ENCODE peak calls at places on chromosome 22, in seven cellular contexts. D, F, K, U, E, L and C are unnamed samples.

GRCh38 chr22:45832959-45833580 is 143.9 kb downstream of the WNT7B start:
- DNase-seq in L (no peak), E (no peak), U (no peak), K (no peak), F (no peak), D (no peak), C (no peak)

GRCh38 chr22:31143038-31143437 is 2.7 kb upstream of the PLA2G3 start:
- DNase-seq in F (no peak), U (no peak), K (no peak), D (no peak), L (no peak), E (no peak), C (no peak)

GRCh38 chr22:37741312-37741795 is 44.5 kb downstream of the TRIOBP start:
- DNase-seq in U (peak), D (peak), E (peak), L (peak), K (no peak), F (no peak), C (no peak)

GRCh38 chr22:28855355-28856094 is 27.8 kb upstream of the ZNRF3 start:
- DNase-seq in L (peak), U (peak), E (peak), D (peak), K (peak), F (peak), C (peak)

GRCh38 chr22:30021881-30022619 is 58.2 kb upstream of the HORMAD2 start:
- DNase-seq in L (no peak), K (peak), U (no peak), D (no peak), E (no peak), F (no peak), C (no peak)

GRCh38 chr22:17785185-17786184 is 11.2 kb upstream of the BID start:
- DNase-seq in F (peak), K (no peak), D (peak), L (no peak), E (peak), U (peak), C (no peak)

GRCh38 chr22:46303347-46303965 is 6.8 kb downstream of the GTSE1 start:
- DNase-seq in F (no peak), E (peak), K (no peak), U (no peak), L (no peak), D (peak), C (no peak)

GRCh38 chr22:22928666-22929380 is 41.2 kb downstream of the IGLL5 start:
- DNase-seq in L (no peak), E (peak), K (no peak), U (no peak), D (peak), F (no peak), C (no peak)

GRCh38 chr22:28992565-28993326 is 68.9 kb downstream of the C22orf31 start:
- DNase-seq in U (no peak), F (no peak), K (peak), L (no peak), D (no peak), E (no peak), C (no peak)

GRCh38 chr22:27987557-27987956 is 68.5 kb upstream of the PITPNB start:
- DNase-seq in F (no peak), K (peak), U (no peak), L (peak), D (peak), E (peak), C (no peak)

GRCh38 chr22:20238567-20239062 is 29.5 kb downstream of the RTN4R start:
- DNase-seq in K (no peak), D (peak), E (peak), U (no peak), F (peak), L (no peak), C (peak)

GRCh38 chr22:48838846-48839730 is 988.6 kb downstream of the BRD1 start:
- DNase-seq in K (no peak), E (no peak), D (no peak), L (no peak), F (no peak), U (no peak), C (no peak)

GRCh38 chr22:41062146-41062545 is 30.2 kb upstream of the EP300 start:
- DNase-seq in K (no peak), F (no peak), D (peak), E (no peak), L (no peak), U (no peak), C (no peak)

GRCh38 chr22:24164823-24165379 is 16.4 kb upstream of the SUSD2 start:
- DNase-seq in E (no peak), K (no peak), U (no peak), D (no peak), F (no peak), L (no peak), C (no peak)

GRCh38 chr22:20034143-20034542 is 13.2 kb downstream of the TANGO2 start:
- DNase-seq in D (no peak), E (peak), L (no peak), K (no peak), U (no peak), F (no peak), C (no peak)

GRCh38 chr22:35582861-35583670 is 34.1 kb downstream of the MB start:
- DNase-seq in K (peak), D (peak), F (peak), U (peak), E (peak), L (peak), C (no peak)

GRCh38 chr22:17891427-17892167 is 117.3 kb upstream of the BID start:
- DNase-seq in F (no peak), U (no peak), K (peak), L (no peak), E (no peak), D (no peak), C (no peak)

GRCh38 chr22:25039255-25039654 is 86.7 kb downstream of the KIAA1671 start:
- DNase-seq in F (no peak), U (no peak), L (no peak), E (no peak), K (no peak), D (no peak), C (no peak)

GRCh38 chr22:36395061-36395849 is 7.5 kb upstream of the MYH9 start:
- DNase-seq in F (no peak), E (no peak), L (no peak), D (no peak), K (no peak), U (no peak), C (no peak)

GRCh38 chr22:20644071-20644642 is 129.8 kb upstream of the SERPIND1 start:
- DNase-seq in E (no peak), D (no peak), L (no peak), K (no peak), F (no peak), U (no peak), C (no peak)

GRCh38 chr22:49639956-49640355 is 187.7 kb downstream of the BRD1 start:
- DNase-seq in F (no peak), E (no peak), K (no peak), U (no peak), D (no peak), L (no peak), C (no peak)

GRCh38 chr22:50314455-50315288 is 7.2 kb upstream of the PLXNB2 start:
- DNase-seq in L (no peak), K (no peak), E (no peak), F (peak), D (no peak), U (peak), C (no peak)

GRCh38 chr22:37069719-37070118 is 18.2 kb downstream of the KCTD17 start:
- DNase-seq in K (no peak), F (no peak), U (no peak), D (no peak), L (no peak), E (no peak), C (no peak)

GRCh38 chr22:21687685-21688259 is 22.0 kb downstream of the PPIL2 start:
- DNase-seq in K (no peak), L (no peak), U (no peak), D (no peak), E (no peak), F (no peak), C (no peak)

GRCh38 chr22:39252461-39253391 is 7.9 kb upstream of the PDGFB start:
- DNase-seq in E (peak), K (no peak), F (no peak), L (no peak), U (no peak), D (peak), C (no peak)

GRCh38 chr22:39677967-39678366 is 107.4 kb downstream of the CACNA1I start:
- DNase-seq in D (no peak), K (no peak), F (no peak), L (no peak), U (no peak), E (no peak), C (no peak)

GRCh38 chr22:42202669-42203068 is 67.8 kb downstream of the TCF20 start:
- DNase-seq in F (peak), U (no peak), D (peak), K (no peak), E (peak), L (no peak), C (peak)

GRCh38 chr22:36329217-36330078 is 58.3 kb downstream of the MYH9 start:
- DNase-seq in U (peak), E (peak), L (peak), D (peak), K (peak), F (peak), C (peak)

GRCh38 chr22:27220349-27220748 is 563.0 kb downstream of the MIAT start:
- DNase-seq in K (no peak), F (no peak), U (no peak), E (peak), L (no peak), D (peak), C (no peak)

GRCh38 chr22:19942071-19942885 is 660 bp upstream of the TXNRD2 start:
- DNase-seq in F (no peak), E (peak), K (no peak), U (no peak), D (peak), L (peak), C (no peak)

GRCh38 chr22:19122752-19123492 is 710 bp upstream of the DGCR2 start:
- DNase-seq in D (peak), E (peak), F (no peak), K (no peak), L (no peak), U (peak), C (no peak)

GRCh38 chr22:39297490-39298193 is 21.8 kb downstream of the RPL3 start:
- DNase-seq in U (no peak), L (no peak), E (no peak), F (no peak), K (no peak), D (peak), C (no peak)

GRCh38 chr22:18044548-18045271 is 20.3 kb upstream of the MICAL3 start:
- DNase-seq in F (no peak), E (no peak), D (no peak), L (no peak), U (no peak), K (no peak), C (no peak)

GRCh38 chr22:22103078-22103593 is 120.5 kb upstream of the TOP3B start:
- DNase-seq in D (peak), E (peak), U (no peak), F (no peak), L (no peak), K (no peak), C (no peak)

GRCh38 chr22:32583074-32583677 is 108.6 kb downstream of the FBXO7 start:
- DNase-seq in K (peak), U (no peak), L (no peak), E (no peak), D (no peak), F (no peak), C (no peak)

GRCh38 chr22:28024422-28024888 is 105.4 kb upstream of the PITPNB start:
- DNase-seq in F (no peak), E (no peak), L (no peak), K (no peak), D (no peak), U (no peak), C (no peak)

GRCh38 chr22:47233316-47234243 is 471.1 kb downstream of the TBC1D22A start:
- DNase-seq in F (no peak), E (no peak), U (no peak), D (no peak), L (no peak), K (no peak), C (no peak)